ENCODE peak calls at places on chromosome 7, in five cellular contexts. F is GM13977, W is GM23338, G is tibial artery, I is IMR-90. R is an unnamed sample.

GRCh38 chr7:128903621-128904361 is 6.7 kb downstream of the KCP start:
- DNase-seq in F (peak; percentile 4), W (no peak), G (peak; percentile 15), I (no peak), R (no peak)

GRCh38 chr7:19026888-19027287 is 90.5 kb downstream of the TWIST1 start:
- DNase-seq in F (no peak), W (no peak), G (no peak), I (peak; percentile 54), R (no peak)

GRCh38 chr7:27134392-27134791 is 3.8 kb upstream of the HOXA4 start:
- DNase-seq in F (peak; percentile 69), W (no peak), G (peak; percentile 65), I (peak; percentile 97), R (no peak)

GRCh38 chr7:39952791-39953190 is 2.7 kb downstream of the CDK13 start:
- DNase-seq in F (no peak), W (no peak), G (no peak), I (peak; percentile 15), R (no peak)

GRCh38 chr7:137658194-137658900 is 188.4 kb downstream of the DGKI start:
- DNase-seq in F (no peak), W (peak; percentile 72), G (no peak), I (no peak), R (no peak)

GRCh38 chr7:128777156-128778123 is 1.8 kb upstream of the OPN1SW start:
- DNase-seq in F (no peak), W (no peak), G (no peak), I (peak; percentile 22), R (no peak)

GRCh38 chr7:31104361-31105255 is 52.5 kb downstream of the ADCYAP1R1 start:
- DNase-seq in F (no peak), W (no peak), G (no peak), I (no peak), R (no peak)

GRCh38 chr7:47371733-47372368 is 210.1 kb downstream of the TNS3 start:
- DNase-seq in F (no peak), W (peak; percentile 30), G (peak; percentile 36), I (peak; percentile 65), R (no peak)

GRCh38 chr7:64618785-64619456 is 47.0 kb upstream of the ZNF107 start:
- DNase-seq in F (no peak), W (peak; percentile 80), G (no peak), I (peak; percentile 60), R (no peak)

DNA sequence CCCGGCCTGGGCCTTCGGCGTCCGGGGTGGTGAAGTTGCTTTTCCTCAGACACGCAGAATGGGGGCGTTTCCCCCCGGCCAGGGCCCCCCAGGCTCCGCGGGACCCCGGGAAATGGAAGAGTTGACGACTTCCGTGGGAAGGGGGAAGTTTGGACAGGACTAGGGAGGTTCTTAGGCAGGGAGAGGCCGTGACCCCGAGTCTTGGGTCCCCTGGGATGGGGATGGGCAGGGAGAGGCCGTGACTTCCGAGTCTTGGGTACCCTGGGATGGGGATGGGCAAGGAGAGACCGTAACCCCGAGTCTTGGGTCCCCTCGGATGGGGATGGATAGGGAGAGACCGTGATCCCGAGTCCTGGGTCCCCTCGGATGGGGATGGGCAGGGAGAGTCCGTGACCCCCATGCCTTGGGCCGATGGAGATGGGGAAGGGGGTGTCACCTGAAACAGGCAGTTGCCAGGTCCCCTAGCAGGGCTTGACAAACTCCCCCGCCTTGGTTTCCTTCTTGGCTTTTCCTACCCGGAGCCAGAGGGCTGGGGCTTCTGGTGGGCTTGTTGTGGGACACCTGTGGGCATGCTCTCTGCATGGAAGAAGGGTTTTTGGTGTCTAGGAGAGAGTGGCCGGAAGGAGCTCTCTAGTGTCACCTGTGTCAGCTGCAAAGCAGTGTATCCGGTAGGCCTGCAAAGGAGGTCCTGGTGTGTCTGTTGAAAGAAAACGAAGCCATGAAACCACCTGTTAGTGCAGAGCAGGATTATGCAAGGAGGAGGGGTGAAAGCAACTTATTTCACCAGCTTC is 1.1 kb downstream of the TRRAP start:
- DNase-seq in F (peak; percentile 77), W (peak; percentile 51), G (no peak), I (peak; percentile 17), R (peak; percentile 78)
- TF ChIP-seq CTCF in F (peak; percentile 50), W (peak; percentile 7), G (no peak), I (peak; percentile 5), R (peak; percentile 46)

GRCh38 chr7:151028948-151029501 is 775 bp downstream of the ABCB8 start:
- DNase-seq in F (no peak), W (no peak), G (no peak), I (no peak), R (no peak)
- TF ChIP-seq CTCF in F (no peak), W (no peak), G (no peak), I (no peak), R (no peak)

GRCh38 chr7:158355456-158356065 is 232.1 kb downstream of the PTPRN2 start:
- DNase-seq in F (no peak), W (peak; percentile 52), G (no peak), I (no peak), R (no peak)
- TF ChIP-seq CTCF in F (no peak), W (peak; percentile 41), G (no peak), I (no peak), R (no peak)

GRCh38 chr7:42691030-42691639 is 220.7 kb downstream of the C7orf25 start:
- DNase-seq in F (no peak), W (peak; percentile 81), G (peak; percentile 29), I (peak; percentile 39), R (no peak)
- TF ChIP-seq CTCF in F (peak; percentile 38), W (peak; percentile 83), G (peak; percentile 57), I (peak; percentile 48), R (peak; percentile 12)

R was measured in GM10248.